ENCODE peak calls at places on chromosomes 16 and 17, in four cellular contexts. K is K562, Q is GM12878, G is HepG2. D is an unnamed sample.
A peak's percentile ranks its signal among the peaks of the same experiment; 100 is the strongest.

GRCh38 chr16:2894231-2894630 is 11.2 kb downstream of the FLYWCH2 start:
- DNase-seq in K (peak; percentile 32), Q (no peak), G (no peak), D (no peak)

GRCh38 chr16:87550510-87550961 is 51.8 kb upstream of the JPH3 start:
- DNase-seq in K (peak; percentile 76), Q (no peak), G (no peak), D (peak; percentile 86)

GRCh38 chr17:75807861-75808260 is 23.3 kb downstream of the UNK start:
- DNase-seq in K (no peak), Q (no peak), G (no peak), D (no peak)

GRCh38 chr17:82023447-82024241 is 539 bp downstream of the LRRC45 start:
- DNase-seq in K (no peak), Q (no peak), G (no peak), D (peak; percentile 83)

GRCh38 chr17:49519781-49520180 is 24.7 kb downstream of the NGFR start:
- DNase-seq in K (no peak), Q (no peak), G (no peak), D (peak; percentile 88)

GRCh38 chr17:16465861-16466338 is 26.1 kb downstream of the LRRC75A start:
- DNase-seq in K (no peak), Q (no peak), G (no peak), D (no peak)

GRCh38 chr17:17820457-17821158 is 16.2 kb downstream of the SREBF1 start:
- DNase-seq in K (no peak), Q (no peak), G (no peak), D (no peak)

GRCh38 chr16:70739389-70739788 is 53.5 kb upstream of the MTSS2 start:
- DNase-seq in K (no peak), Q (no peak), G (no peak), D (no peak)

GRCh38 chr16:54121539-54122295 is 164.9 kb downstream of the IRX3 start:
- DNase-seq in K (no peak), Q (no peak), G (no peak), D (no peak)

GRCh38 chr17:45050680-45051059 is 762 bp downstream of the DCAKD start:
- DNase-seq in K (peak; percentile 51), Q (no peak), G (peak; percentile 60), D (peak; percentile 56)

GRCh38 chr17:6596941-6597340 is 40.6 kb upstream of the PITPNM3 start:
- DNase-seq in K (no peak), Q (no peak), G (no peak), D (no peak)

GRCh38 chr17:65918450-65918849 is 273.5 kb downstream of the CEP112 start:
- DNase-seq in K (no peak), Q (no peak), G (no peak), D (no peak)

GRCh38 chr17:37833237-37833859 is 88.5 kb upstream of the HNF1B start:
- DNase-seq in K (no peak), Q (peak; percentile 76), G (no peak), D (no peak)

GRCh38 chr16:50252082-50252611 is 14.2 kb upstream of the ADCY7 start:
- DNase-seq in K (no peak), Q (no peak), G (no peak), D (no peak)

GRCh38 chr16:47426806-47427205 is 34.1 kb downstream of the ITFG1 start:
- DNase-seq in K (no peak), Q (no peak), G (no peak), D (no peak)

GRCh38 chr17:62679866-62680377 is 52.5 kb downstream of the MRC2 start:
- DNase-seq in K (peak; percentile 47), Q (no peak), G (no peak), D (peak; percentile 57)
- TF ChIP-seq NFIC in K (no peak), Q (no peak), G (no peak), D (no peak)

GRCh38 chr17:12463102-12463501 is 202.6 kb upstream of the MYOCD start:
- DNase-seq in K (no peak), Q (no peak), G (no peak), D (no peak)

GRCh38 chr17:12457493-12457892 is 208.2 kb upstream of the MYOCD start:
- DNase-seq in K (no peak), Q (no peak), G (no peak), D (no peak)
- TF ChIP-seq NFIC in K (no peak), Q (no peak), G (no peak), D (no peak)

DNA sequence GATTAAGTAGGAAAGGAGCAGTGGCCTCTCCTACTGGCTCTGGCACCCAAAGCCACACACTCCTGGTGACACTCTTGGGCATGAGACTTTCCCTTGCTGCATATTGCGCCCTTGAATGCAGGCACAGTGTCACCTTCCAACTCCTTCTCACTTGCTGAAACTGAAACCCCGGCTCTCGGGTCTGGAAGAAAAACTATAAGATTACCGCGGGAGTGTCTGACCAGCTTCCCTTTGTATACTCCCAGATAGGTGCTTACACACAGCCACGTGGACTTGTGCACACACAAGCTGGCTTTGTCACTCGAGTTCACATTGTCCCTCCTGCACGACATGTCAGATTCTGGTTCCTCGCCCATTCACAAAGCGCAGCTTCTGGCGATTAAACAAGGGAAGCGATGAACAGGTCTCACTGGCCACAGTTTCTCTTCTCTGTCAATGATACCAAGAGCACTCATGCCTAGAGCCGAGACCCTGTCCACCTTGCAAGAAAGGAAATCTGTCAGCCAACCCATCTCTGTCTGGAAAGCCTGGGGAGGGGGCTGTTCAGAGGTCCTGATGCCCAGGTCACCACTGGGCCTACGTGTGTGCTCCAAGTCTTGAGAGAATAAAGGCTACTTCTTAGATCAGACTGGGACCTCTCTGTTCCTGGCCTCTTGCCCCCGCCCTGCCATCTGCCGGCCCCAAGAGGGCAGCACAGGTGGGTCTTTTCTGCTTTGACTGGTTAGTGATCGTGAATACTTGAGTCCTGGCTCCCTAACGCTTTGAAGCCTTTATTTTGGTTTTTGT is 104.5 kb downstream of the MRM1 start:
- DNase-seq in K (peak; percentile 58), Q (no peak), G (peak; percentile 18), D (peak; percentile 86)
- TF ChIP-seq NFIC in K (peak; percentile 23), Q (no peak), G (no peak), D (no peak)

GRCh38 chr17:68437979-68438877 is 19.1 kb downstream of the WIPI1 start:
- DNase-seq in K (peak; percentile 31), Q (no peak), G (peak; percentile 80), D (no peak)
- TF ChIP-seq NFIC in K (peak; percentile 28), Q (no peak), G (no peak), D (no peak)

GRCh38 chr16:56226187-56226586 is 34.9 kb downstream of the GNAO1 start:
- DNase-seq in K (no peak), Q (no peak), G (no peak), D (no peak)
- TF ChIP-seq NFIC in K (no peak), Q (no peak), G (no peak), D (no peak)

DNA sequence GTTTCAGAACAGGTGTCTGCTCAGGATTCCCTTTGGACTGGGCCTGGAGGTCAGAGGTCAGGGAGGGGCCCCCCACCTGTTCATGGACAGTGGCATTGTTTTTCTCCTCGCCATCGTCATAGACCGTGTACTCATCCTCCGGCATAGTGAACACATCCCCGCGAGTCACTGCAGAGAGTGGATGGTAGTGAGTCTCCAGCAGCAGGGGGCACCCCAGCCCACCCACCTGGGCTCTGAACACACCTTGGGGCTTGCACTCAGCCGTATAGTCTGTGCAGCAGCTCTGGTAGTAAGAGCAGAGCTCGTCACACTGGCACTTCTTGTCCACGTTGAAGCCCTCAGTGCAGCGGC is 448 bp downstream of the VTN start:
- DNase-seq in K (no peak), Q (no peak), G (peak; percentile 28), D (no peak)
- TF ChIP-seq NFIC in K (no peak), Q (no peak), G (no peak), D (no peak)

GRCh38 chr16:66510711-66511614 is 39.0 kb downstream of the TK2 start:
- DNase-seq in K (no peak), Q (no peak), G (no peak), D (no peak)
- TF ChIP-seq NFIC in K (no peak), Q (no peak), G (no peak), D (no peak)

GRCh38 chr16:14378684-14379467 is 251.2 kb downstream of the PARN start:
- DNase-seq in K (peak; percentile 49), Q (no peak), G (no peak), D (no peak)

GRCh38 chr16:14375132-14375491 is 254.9 kb downstream of the PARN start:
- DNase-seq in K (no peak), Q (no peak), G (no peak), D (no peak)

GRCh38 chr16:14374451-14375131 is 255.5 kb downstream of the PARN start:
- DNase-seq in K (no peak), Q (no peak), G (no peak), D (no peak)

GRCh38 chr16:14378131-14378551 is 251.9 kb downstream of the PARN start:
- DNase-seq in K (peak; percentile 67), Q (no peak), G (peak; percentile 52), D (no peak)

DNA sequence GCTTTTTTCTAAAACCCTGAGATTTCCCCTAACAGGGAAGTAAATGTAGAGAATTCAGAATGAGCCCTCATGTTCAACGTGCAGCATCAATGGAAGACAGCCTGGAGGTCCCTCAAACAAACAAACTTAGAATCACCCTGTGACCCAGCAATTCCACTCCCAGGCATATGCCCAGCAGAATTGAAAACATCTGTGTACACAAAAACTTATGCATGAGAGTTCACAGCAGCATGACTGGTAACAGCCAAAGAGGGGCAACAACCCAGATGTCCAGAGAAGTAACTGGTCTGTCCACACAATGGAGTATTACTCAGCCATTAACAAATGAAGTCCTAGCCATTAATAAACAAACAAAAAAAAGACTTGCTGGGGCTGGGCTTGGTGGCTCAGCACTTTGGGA is 252.7 kb downstream of the PARN start:
- DNase-seq in K (no peak), Q (no peak), G (no peak), D (no peak)
- TF ChIP-seq NFIC in K (no peak), Q (no peak), G (no peak), D (no peak)